ENCODE peak calls at places on chromosomes 5 and 9, in four cellular contexts. One of them, this sample, is unnamed.

GRCh38 chr5:1312993-1313833 is 18.3 kb upstream of the TERT start:
- DNase-seq in K562: no peak
- DNase-seq in WTC11: no peak
- DNase-seq in HepG2: no peak
- DNase-seq in this sample: no peak

GRCh38 chr5:177530638-177531037 is 13.9 kb upstream of the DDX41 start:
- DNase-seq in HepG2: no peak
- DNase-seq in WTC11: no peak
- DNase-seq in K562: no peak
- DNase-seq in this sample: no peak

GRCh38 chr9:14372437-14373318 is 58.7 kb upstream of the NFIB start:
- DNase-seq in HepG2: peak
- DNase-seq in K562: peak
- DNase-seq in WTC11: no peak
- DNase-seq in this sample: no peak

GRCh38 chr5:141478321-141478945 is 2.7 kb downstream of the PCDHGC3 start:
- DNase-seq in HepG2: no peak
- DNase-seq in WTC11: peak
- DNase-seq in K562: no peak
- DNase-seq in this sample: no peak

GRCh38 chr5:150630459-150631325 is 9.8 kb upstream of the SYNPO start:
- DNase-seq in WTC11: no peak
- DNase-seq in K562: no peak
- DNase-seq in HepG2: no peak
- DNase-seq in this sample: no peak

GRCh38 chr9:136544549-136545064 is 1.2 kb downstream of the NOTCH1 start:
- DNase-seq in HepG2: no peak
- DNase-seq in WTC11: no peak
- DNase-seq in K562: peak
- DNase-seq in this sample: no peak

GRCh38 chr9:135343733-135344522 is 135.7 kb upstream of the PPP1R26 start:
- DNase-seq in WTC11: peak
- DNase-seq in HepG2: peak
- DNase-seq in K562: peak
- DNase-seq in this sample: peak

GRCh38 chr5:139654875-139655491 is 6.8 kb downstream of the CXXC5 start:
- DNase-seq in WTC11: no peak
- DNase-seq in K562: no peak
- DNase-seq in HepG2: no peak
- DNase-seq in this sample: no peak

GRCh38 chr5:115946655-115947054 is 15.6 kb upstream of the LVRN start:
- DNase-seq in K562: no peak
- DNase-seq in WTC11: no peak
- DNase-seq in HepG2: no peak
- DNase-seq in this sample: no peak

DNA sequence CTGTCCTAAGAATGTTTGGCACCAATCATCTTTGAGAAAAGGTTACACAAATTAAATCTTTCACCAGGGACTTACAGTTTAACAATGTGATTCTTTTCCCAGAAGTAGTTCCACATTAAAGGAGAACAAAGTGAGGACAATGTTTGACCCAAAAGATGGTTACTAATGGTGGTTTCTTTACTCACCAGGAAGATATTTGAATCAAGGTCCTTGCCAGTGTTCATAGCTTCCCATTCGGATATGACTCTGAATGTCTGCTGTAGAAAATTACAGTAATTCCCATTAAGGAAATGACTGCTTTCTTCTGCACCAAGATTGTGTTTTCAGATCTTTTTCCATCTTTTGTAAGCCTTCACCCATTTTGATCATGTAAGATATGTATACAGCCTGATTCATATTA is 114.6 kb upstream of the ADAMTSL1 start:
- DNase-seq in K562: no peak
- DNase-seq in HepG2: no peak
- DNase-seq in WTC11: no peak
- DNase-seq in this sample: no peak
- TF ChIP-seq ELF4 in K562: no peak
- TF ChIP-seq ELF4 in HepG2: no peak
- TF ChIP-seq ELF4 in WTC11: no peak
- TF ChIP-seq ELF4 in this sample: no peak

GRCh38 chr9:77384406-77384805 is 207.1 kb downstream of the VPS13A start:
- DNase-seq in HepG2: no peak
- DNase-seq in K562: no peak
- DNase-seq in WTC11: no peak
- DNase-seq in this sample: no peak
- TF ChIP-seq ELF4 in HepG2: no peak
- TF ChIP-seq ELF4 in K562: no peak
- TF ChIP-seq ELF4 in WTC11: no peak
- TF ChIP-seq ELF4 in this sample: no peak

DNA sequence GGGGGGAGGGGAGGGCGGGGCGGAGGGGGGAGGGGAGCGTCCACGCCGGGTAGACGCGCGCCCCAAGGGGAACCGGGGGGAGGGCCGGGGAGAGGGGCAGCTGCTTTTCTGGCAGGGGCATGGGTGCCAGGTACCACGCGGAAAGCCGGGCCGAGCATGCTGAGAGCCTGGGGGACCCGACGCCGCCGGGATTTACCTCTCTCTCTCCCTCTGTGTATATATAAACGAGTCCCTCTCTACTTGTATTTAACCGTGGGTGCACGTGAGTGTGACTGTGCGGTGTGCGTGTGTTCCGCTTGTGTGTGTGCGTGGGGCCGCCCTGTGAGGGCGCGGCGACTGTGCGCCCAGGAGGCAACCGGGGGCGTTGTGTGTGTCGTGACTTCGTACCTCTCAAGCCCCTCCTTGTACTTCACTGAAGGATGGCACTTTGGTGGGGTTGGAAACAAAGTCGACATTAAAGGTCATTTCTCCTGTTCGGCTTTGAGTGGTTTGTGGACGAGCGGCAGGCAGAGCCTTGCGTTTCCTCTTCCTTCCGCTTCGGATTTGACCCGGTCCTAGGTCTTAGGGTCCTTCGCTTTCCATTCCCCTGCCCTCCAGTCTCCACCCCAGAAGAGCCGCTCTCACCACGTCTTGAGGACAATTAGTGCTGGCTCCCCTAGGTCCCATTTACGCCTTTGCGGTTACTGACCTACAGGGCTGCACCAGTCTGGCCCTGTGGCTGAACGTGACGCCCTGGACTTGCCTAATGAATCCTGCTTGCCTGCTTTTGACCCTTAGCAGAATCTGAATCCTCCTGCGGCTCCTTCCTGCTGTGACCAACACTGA is 36.2 kb upstream of the TTC1 start:
- DNase-seq in HepG2: no peak
- DNase-seq in WTC11: peak
- DNase-seq in K562: no peak
- DNase-seq in this sample: no peak
- TF ChIP-seq ELF4 in HepG2: no peak
- TF ChIP-seq ELF4 in WTC11: no peak
- TF ChIP-seq ELF4 in K562: no peak
- TF ChIP-seq ELF4 in this sample: no peak

DNA sequence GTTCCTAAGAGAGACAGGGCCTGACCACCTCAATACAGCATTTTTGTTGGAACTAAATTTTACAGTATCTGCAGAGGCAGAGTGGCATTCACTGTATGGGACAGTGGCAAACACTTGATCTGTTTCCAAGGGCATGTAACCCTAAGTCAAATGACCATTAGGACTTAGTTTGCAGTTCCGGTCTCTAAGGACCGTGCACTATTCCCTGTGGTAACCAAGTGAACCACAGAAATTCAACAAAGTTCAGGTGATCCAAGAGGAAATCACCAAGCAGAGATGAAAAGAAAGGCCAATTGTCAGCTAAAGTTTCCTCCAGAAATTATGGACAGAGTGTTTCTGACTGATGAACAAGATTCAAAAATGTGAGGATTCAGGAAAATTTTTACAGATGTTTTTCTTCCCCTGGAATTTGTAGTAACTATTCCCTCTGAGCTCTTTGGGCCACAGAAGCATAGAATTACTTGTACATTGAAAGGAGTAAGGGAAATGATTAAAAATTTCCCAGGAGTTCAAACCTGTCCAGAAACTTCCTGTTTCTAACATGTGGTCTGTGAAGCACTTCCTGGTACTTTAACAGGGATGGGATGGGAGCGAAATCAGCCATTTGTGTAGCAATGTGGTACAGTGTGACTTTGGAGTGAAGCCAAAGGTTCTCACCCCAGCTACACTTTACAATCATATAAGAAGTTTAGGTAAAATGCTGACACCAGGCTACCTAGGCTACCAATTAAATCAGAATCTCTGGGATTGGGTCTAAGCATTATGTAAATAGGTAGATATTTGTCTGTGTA is 266.1 kb upstream of the MAP3K1 start:
- DNase-seq in WTC11: no peak
- DNase-seq in HepG2: no peak
- DNase-seq in K562: no peak
- DNase-seq in this sample: no peak
- TF ChIP-seq ELF4 in WTC11: no peak
- TF ChIP-seq ELF4 in HepG2: no peak
- TF ChIP-seq ELF4 in K562: no peak
- TF ChIP-seq ELF4 in this sample: no peak

DNA sequence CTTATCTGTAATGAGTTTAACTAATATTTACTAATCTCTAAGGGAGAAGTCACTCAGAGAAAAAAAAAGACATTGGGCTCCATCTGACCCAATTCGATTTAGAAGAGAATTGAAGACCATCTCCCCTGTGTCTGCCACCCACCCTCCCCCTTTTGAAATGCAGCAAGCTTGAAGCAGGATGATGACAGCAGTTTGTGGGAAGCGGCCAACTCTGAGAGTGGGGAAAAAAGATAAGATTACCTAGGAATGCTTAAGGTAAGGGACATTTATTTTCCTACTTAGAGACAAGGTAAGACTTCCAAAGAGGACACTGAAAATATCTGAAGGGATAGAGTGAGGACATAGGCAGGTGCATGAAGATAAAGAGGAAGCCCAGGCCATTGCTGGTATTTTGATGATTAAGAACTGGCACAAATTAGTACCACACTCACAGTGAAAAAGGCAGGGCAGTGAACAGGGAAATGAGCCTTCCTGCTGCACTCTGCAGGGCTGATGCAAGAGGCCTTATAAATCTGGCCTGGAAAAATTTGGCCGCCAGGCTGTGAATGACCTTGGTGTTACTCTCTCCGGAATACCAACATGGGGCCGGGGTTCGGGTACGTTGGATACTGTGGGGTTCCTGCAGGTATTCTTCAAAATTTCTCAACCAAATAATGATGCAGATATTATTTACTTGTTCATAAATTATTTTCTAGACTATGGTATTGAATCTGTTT is 42.3 kb downstream of the HTR1A start:
- DNase-seq in K562: no peak
- DNase-seq in WTC11: no peak
- DNase-seq in HepG2: no peak
- DNase-seq in this sample: no peak
- TF ChIP-seq ELF4 in K562: no peak
- TF ChIP-seq ELF4 in WTC11: no peak
- TF ChIP-seq ELF4 in HepG2: no peak
- TF ChIP-seq ELF4 in this sample: no peak

GRCh38 chr5:62112689-62113220 is 193.3 kb upstream of the KIF2A start:
- DNase-seq in K562: no peak
- DNase-seq in HepG2: no peak
- DNase-seq in WTC11: no peak
- DNase-seq in this sample: no peak

GRCh38 chr5:62111428-62111827 is 194.6 kb upstream of the KIF2A start:
- DNase-seq in K562: no peak
- DNase-seq in WTC11: no peak
- DNase-seq in HepG2: no peak
- DNase-seq in this sample: no peak

DNA sequence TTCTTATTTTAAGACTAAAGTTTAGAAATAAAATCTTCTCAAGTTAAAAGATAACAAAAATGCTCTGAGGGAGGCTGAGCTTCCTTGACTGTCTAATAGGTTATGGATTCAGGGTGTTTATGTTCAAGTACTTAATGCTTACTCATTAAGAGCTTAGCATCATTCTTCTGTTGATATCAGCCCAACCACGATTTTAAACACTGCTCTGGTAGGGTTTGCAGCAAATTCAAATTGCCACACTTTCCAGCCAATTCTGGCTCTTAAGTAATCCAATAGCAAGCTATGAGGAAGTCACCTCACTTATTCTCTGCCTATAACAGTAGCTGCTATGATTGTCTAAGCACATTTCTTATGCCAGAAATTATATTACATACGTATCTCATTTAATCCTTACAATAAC is 191.0 kb upstream of the KIF2A start:
- DNase-seq in HepG2: no peak
- DNase-seq in WTC11: no peak
- DNase-seq in K562: no peak
- DNase-seq in this sample: no peak
- TF ChIP-seq ELF4 in HepG2: no peak
- TF ChIP-seq ELF4 in WTC11: no peak
- TF ChIP-seq ELF4 in K562: no peak
- TF ChIP-seq ELF4 in this sample: no peak